ENCODE peak calls at places on chromosomes 11 and 22, in nine cellular contexts. H is NCI-H1417; W is EH; T is stimulated activated CD8-positive, alpha-beta memory T cell treated with anti-CD3 and anti-CD28 coated beads, Interleukin-2, amount 100 ng/mL, for 1 hour; G is NCI-H1694 treated with DMSO at 0.1 percent for 48 hours; V is stromal cell of bone marrow; R is MCF 10A; C is effector memory CD4-positive, alpha-beta T cell; D is EL. B is an unnamed sample.

GRCh38 chr11:131737357-131737756 is 366.9 kb downstream of the NTM start:
- DNase-seq in V (no peak), D (no peak), R (no peak), H (no peak), T (no peak), W (no peak), G (no peak), C (no peak), B (no peak)

GRCh38 chr11:35404397-35404775 is 15.0 kb downstream of the SLC1A2 start:
- DNase-seq in H (peak), T (no peak), G (no peak), C (no peak), R (peak), W (peak), D (peak), V (no peak), B (no peak)

GRCh38 chr11:13339196-13340153 is 61.9 kb downstream of the BMAL1 start:
- DNase-seq in T (no peak), R (peak), G (no peak), D (peak), V (peak), H (no peak), W (peak), C (no peak), B (no peak)

GRCh38 chr11:13956988-13957387 is 5.5 kb upstream of the SPON1 start:
- DNase-seq in D (no peak), H (no peak), R (no peak), C (no peak), T (no peak), G (no peak), V (no peak), W (no peak), B (no peak)

GRCh38 chr11:71358122-71358728 is 90.0 kb downstream of the DHCR7 start:
- DNase-seq in T (no peak), D (no peak), R (no peak), C (no peak), G (no peak), V (no peak), H (no peak), W (no peak), B (no peak)

GRCh38 chr11:20373102-20373501 is 9.6 kb downstream of the HTATIP2 start:
- DNase-seq in H (no peak), C (no peak), G (no peak), D (no peak), V (no peak), T (no peak), R (no peak), W (no peak), B (no peak)

GRCh38 chr11:102924851-102925380 is 30.6 kb downstream of the MMP13 start:
- DNase-seq in W (peak), G (no peak), R (no peak), V (no peak), D (peak), T (no peak), C (no peak), H (no peak), B (no peak)

GRCh38 chr11:61007971-61008896 is 36.8 kb downstream of the CD6 start:
- DNase-seq in C (no peak), T (no peak), D (no peak), G (no peak), R (no peak), W (no peak), H (no peak), V (no peak), B (no peak)

GRCh38 chr11:46343520-46343919 is 3.7 kb upstream of the DGKZ start:
- DNase-seq in W (no peak), H (no peak), C (no peak), G (no peak), T (no peak), D (no peak), R (no peak), V (no peak), B (no peak)

GRCh38 chr22:24402460-24403192 is 24.8 kb upstream of the ADORA2A start:
- DNase-seq in C (no peak), H (no peak), R (peak), G (peak), W (peak), T (no peak), V (peak), D (peak), B (peak)

GRCh38 chr22:48886604-48887393 is 940.9 kb downstream of the BRD1 start:
- DNase-seq in T (no peak), W (no peak), R (no peak), C (no peak), H (no peak), G (no peak), D (no peak), V (no peak), B (peak)

GRCh38 chr11:12457030-12457600 is 79.7 kb downstream of the PARVA start:
- DNase-seq in G (no peak), W (peak), V (peak), R (no peak), H (no peak), T (no peak), D (peak), C (no peak), B (no peak)

GRCh38 chr22:36369922-36370781 is 17.6 kb downstream of the MYH9 start:
- DNase-seq in G (no peak), R (peak), T (no peak), W (peak), C (no peak), V (no peak), H (peak), D (peak), B (peak)

GRCh38 chr11:62850911-62851806 is 11.8 kb upstream of the WDR74 start:
- DNase-seq in W (no peak), C (no peak), G (no peak), T (no peak), R (peak), V (no peak), D (peak), H (peak), B (no peak)

GRCh38 chr11:99351620-99352019 is 330.9 kb downstream of the CNTN5 start:
- DNase-seq in C (no peak), T (no peak), D (no peak), R (no peak), H (no peak), V (no peak), G (no peak), W (no peak), B (no peak)

GRCh38 chr11:123231263-123231662 is 36.2 kb upstream of the CLMP start:
- DNase-seq in D (peak), T (no peak), R (no peak), C (no peak), V (no peak), G (no peak), W (peak), H (no peak), B (no peak)

GRCh38 chr11:8867035-8867434 is 44.0 kb upstream of the AKIP1 start:
- DNase-seq in G (no peak), C (no peak), D (peak), V (no peak), W (peak), T (no peak), H (no peak), R (peak), B (no peak)

GRCh38 chr11:88178211-88178610 is 3.0 kb upstream of the RAB38 start:
- DNase-seq in C (no peak), T (no peak), V (peak), W (peak), R (no peak), H (no peak), G (no peak), D (no peak), B (no peak)

GRCh38 chr22:47297261-47298016 is 535.0 kb downstream of the TBC1D22A start:
- DNase-seq in V (no peak), D (no peak), R (no peak), H (no peak), W (no peak), C (no peak), T (no peak), G (no peak), B (no peak)

GRCh38 chr11:71558996-71559395 is 6.4 kb upstream of the KRTAP5-10 start:
- DNase-seq in W (no peak), R (no peak), H (no peak), D (no peak), V (no peak), C (no peak), G (no peak), T (no peak), B (no peak)

GRCh38 chr11:125239585-125240331 is 75.2 kb downstream of the PKNOX2 start:
- DNase-seq in H (no peak), C (no peak), D (no peak), G (no peak), R (no peak), T (no peak), W (no peak), V (no peak), B (no peak)

GRCh38 chr22:48486163-48486957 is 1341.3 kb downstream of the BRD1 start:
- DNase-seq in R (no peak), H (no peak), T (no peak), D (no peak), C (no peak), G (no peak), W (no peak), V (no peak), B (no peak)

GRCh38 chr11:12478743-12479142 is 101.4 kb downstream of the PARVA start:
- DNase-seq in R (peak), W (peak), G (no peak), V (no peak), H (no peak), C (no peak), T (no peak), D (peak), B (no peak)

GRCh38 chr11:27231519-27231918 is 131.5 kb downstream of the CCDC34 start:
- DNase-seq in T (no peak), W (no peak), G (no peak), R (no peak), V (no peak), C (no peak), D (no peak), H (no peak), B (no peak)

GRCh38 chr22:40376149-40376548 is 5.8 kb downstream of the SGSM3 start:
- DNase-seq in G (no peak), T (no peak), D (no peak), W (no peak), V (no peak), C (no peak), H (no peak), R (no peak), B (no peak)

GRCh38 chr11:2202900-2203439 is 31.4 kb upstream of the TH start:
- DNase-seq in R (no peak), D (no peak), V (no peak), C (no peak), H (no peak), W (no peak), G (no peak), T (no peak), B (no peak)

GRCh38 chr11:84022221-84022620 is 736.1 kb upstream of the CCDC90B start:
- DNase-seq in R (no peak), D (no peak), H (peak), V (no peak), W (no peak), T (no peak), G (no peak), C (no peak), B (no peak)

GRCh38 chr11:120011836-120012235 is 126.1 kb downstream of the TRIM29 start:
- DNase-seq in W (no peak), G (no peak), D (no peak), T (no peak), C (no peak), V (no peak), H (no peak), R (no peak), B (no peak)

GRCh38 chr11:5369793-5370192 is 13.8 kb upstream of the OR51M1 start:
- DNase-seq in G (no peak), D (peak), C (no peak), V (peak), H (no peak), R (peak), W (peak), T (no peak), B (no peak)

GRCh38 chr11:126491092-126491491 is 135.6 kb downstream of the ST3GAL4 start:
- DNase-seq in T (no peak), H (peak), R (no peak), C (no peak), G (no peak), W (no peak), V (no peak), D (no peak), B (no peak)

GRCh38 chr11:128188346-128189115 is 398.8 kb downstream of the ETS1 start:
- DNase-seq in T (no peak), H (no peak), R (no peak), D (no peak), V (no peak), G (peak), C (no peak), W (peak), B (no peak)